ENCODE peak calls at places on chromosomes 6 and 20, in four cellular contexts. One of them, this sample, is unnamed.
A peak's percentile ranks its signal among the peaks of the same experiment; 100 is the strongest.

GRCh38 chr20:63911171-63911570 is 16.2 kb downstream of the DNAJC5 start:
- DNase-seq in IMR-90: peak; percentile 50
- DNase-seq in H1: no peak
- DNase-seq in H9: no peak
- DNase-seq in this sample: no peak

GRCh38 chr20:33127422-33128097 is 40.4 kb upstream of the BPIFA2 start:
- DNase-seq in H9: no peak
- DNase-seq in IMR-90: no peak
- DNase-seq in H1: no peak
- DNase-seq in this sample: peak; percentile 40

GRCh38 chr6:80217799-80218198 is 111.3 kb downstream of the BCKDHB start:
- DNase-seq in H9: no peak
- DNase-seq in IMR-90: no peak
- DNase-seq in H1: no peak
- DNase-seq in this sample: no peak

GRCh38 chr6:20569000-20569610 is 34.8 kb downstream of the CDKAL1 start:
- DNase-seq in H1: no peak
- DNase-seq in IMR-90: peak; percentile 37
- DNase-seq in H9: no peak
- DNase-seq in this sample: peak; percentile 19

GRCh38 chr6:9553002-9553401 is 861.9 kb downstream of the TFAP2A start:
- DNase-seq in H1: no peak
- DNase-seq in IMR-90: no peak
- DNase-seq in H9: no peak
- DNase-seq in this sample: no peak

GRCh38 chr20:49938173-49939163 is 2.3 kb downstream of the RNF114 start:
- DNase-seq in H9: no peak
- DNase-seq in H1: no peak
- DNase-seq in IMR-90: peak; percentile 82
- DNase-seq in this sample: no peak

GRCh38 chr6:19554356-19555225 is 282.6 kb upstream of the ID4 start:
- DNase-seq in H9: no peak
- DNase-seq in IMR-90: no peak
- DNase-seq in H1: no peak
- DNase-seq in this sample: no peak

GRCh38 chr20:51678041-51678697 is 90.0 kb downstream of the ATP9A start:
- DNase-seq in H1: no peak
- DNase-seq in H9: no peak
- DNase-seq in IMR-90: no peak
- DNase-seq in this sample: no peak

GRCh38 chr6:168803874-168804273 is 362.9 kb downstream of the SMOC2 start:
- DNase-seq in IMR-90: no peak
- DNase-seq in H9: no peak
- DNase-seq in H1: no peak
- DNase-seq in this sample: no peak

DNA sequence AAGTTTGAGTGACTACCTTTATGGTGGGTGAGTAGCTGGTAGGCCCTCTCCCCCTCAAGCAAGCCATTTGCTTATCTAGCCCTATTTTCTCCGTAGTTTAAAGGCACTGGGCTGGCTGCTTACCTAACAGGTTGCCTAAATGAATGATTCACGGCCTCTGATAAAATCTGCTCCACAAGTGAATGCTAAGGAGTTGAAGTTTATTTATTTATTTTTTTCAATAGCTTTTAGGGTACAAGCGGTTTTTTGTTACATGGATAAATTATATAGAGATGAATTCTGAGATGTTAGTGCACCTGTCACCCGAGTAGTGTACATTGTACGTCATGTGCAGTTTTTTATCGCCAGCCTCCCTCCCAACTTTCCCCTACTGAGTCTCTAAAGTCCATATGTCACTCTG is 8.3 kb upstream of the CDH26 start:
- DNase-seq in H1: no peak
- DNase-seq in H9: no peak
- DNase-seq in IMR-90: no peak
- DNase-seq in this sample: no peak
- H3K56ac ChIP-seq in H1: no peak overlapping the region
- H3K56ac ChIP-seq in H9: no peak overlapping the region
- H3K56ac ChIP-seq in IMR-90: no peak overlapping the region
- H3K56ac ChIP-seq in this sample: no peak overlapping the region

DNA sequence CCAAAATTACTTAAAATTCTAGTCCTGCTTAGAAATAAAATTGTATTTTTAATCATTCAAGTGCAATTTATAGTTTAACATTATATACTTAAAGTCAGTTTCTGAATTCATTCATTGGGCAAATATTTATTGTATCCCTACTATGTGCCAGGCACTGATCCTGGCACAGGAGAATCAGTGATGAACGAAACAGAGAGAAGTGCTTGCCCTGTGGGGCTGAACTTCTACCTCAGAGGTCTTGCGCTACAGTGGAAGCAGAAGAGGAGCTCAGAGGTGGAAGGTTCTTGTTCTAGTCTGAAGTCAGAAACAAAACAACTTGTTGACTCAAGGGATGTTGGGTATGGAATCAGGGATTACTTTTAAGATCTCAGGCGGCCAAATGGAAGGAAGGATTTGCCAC is 6.0 kb downstream of the CLDN20 start:
- DNase-seq in H9: no peak
- DNase-seq in H1: no peak
- DNase-seq in IMR-90: no peak
- DNase-seq in this sample: no peak
- H3K56ac ChIP-seq in H9: no peak overlapping the region
- H3K56ac ChIP-seq in H1: no peak overlapping the region
- H3K56ac ChIP-seq in IMR-90: no peak overlapping the region
- H3K56ac ChIP-seq in this sample: no peak overlapping the region

GRCh38 chr6:54217018-54217417 is 91.2 kb upstream of the TINAG start:
- DNase-seq in H1: no peak
- DNase-seq in IMR-90: no peak
- DNase-seq in H9: no peak
- DNase-seq in this sample: no peak

DNA sequence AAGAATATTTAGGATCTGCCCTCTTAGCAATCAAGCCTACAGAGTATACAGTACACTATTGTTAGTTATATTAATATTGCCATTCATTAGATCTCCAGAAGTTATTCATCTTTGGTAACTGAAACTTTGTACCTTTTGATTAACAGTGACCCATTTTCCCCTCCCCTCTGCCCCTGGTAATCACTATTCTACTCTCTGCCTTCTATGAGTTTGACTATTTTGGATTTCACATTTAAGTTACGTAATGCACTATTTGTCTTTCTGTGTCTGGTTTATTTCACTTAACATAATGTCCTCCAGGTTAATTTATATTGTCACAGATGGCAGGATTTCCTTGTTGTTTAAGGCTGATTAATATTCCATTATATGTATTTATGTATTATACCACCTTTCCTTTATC is 86.0 kb upstream of the TINAG start:
- DNase-seq in H1: no peak
- DNase-seq in IMR-90: no peak
- DNase-seq in H9: no peak
- DNase-seq in this sample: no peak
- H3K56ac ChIP-seq in H1: no peak overlapping the region
- H3K56ac ChIP-seq in IMR-90: no peak overlapping the region
- H3K56ac ChIP-seq in H9: no peak overlapping the region
- H3K56ac ChIP-seq in this sample: no peak overlapping the region

GRCh38 chr6:3090013-3090412 is 21.7 kb downstream of the RIPK1 start:
- DNase-seq in H1: no peak
- DNase-seq in H9: no peak
- DNase-seq in IMR-90: no peak
- DNase-seq in this sample: no peak
- H3K56ac ChIP-seq in H1: no peak overlapping the region
- H3K56ac ChIP-seq in H9: no peak overlapping the region
- H3K56ac ChIP-seq in IMR-90: no peak overlapping the region
- H3K56ac ChIP-seq in this sample: no peak overlapping the region

DNA sequence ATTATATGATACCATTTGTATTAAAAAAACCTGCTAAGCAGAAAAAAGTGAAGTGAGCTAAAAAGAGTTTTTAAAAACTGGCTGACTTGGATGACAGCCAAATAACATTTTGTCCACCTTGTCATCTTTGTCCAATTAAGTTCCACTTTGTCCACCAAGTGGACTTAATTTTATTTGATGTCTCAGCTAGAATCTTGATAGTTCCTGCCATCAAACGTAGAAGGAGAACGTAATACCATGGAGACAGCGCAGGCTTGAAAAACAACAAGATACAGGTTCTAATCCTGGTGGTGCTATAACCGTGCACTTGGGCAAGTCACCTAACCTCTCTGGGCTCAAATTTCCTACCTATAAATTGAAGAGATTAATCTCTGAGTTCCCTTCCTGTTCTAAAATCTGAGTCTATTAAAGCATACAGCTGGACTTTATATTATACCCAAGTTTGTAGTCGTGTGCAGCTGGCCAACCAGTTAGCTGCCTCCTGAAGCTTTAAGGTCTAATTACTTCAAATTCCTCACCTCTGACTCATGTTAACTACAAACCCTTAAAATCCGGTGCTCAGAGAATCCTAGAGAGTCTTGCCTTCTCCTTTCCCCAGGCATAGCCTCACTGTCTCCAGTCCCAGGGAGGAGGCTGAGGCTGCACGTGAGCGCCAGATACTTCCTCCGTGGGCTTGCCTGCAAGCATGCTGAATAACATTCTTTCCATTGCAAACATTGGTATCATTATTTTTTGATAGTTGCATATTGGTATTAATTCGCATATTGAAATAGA is 16.8 kb downstream of the TMEM244 start:
- DNase-seq in H1: no peak
- DNase-seq in H9: peak; percentile 55
- DNase-seq in IMR-90: peak; percentile 89
- DNase-seq in this sample: peak; percentile 96
- H3K56ac ChIP-seq in H1: no peak overlapping the region
- H3K56ac ChIP-seq in H9: no peak overlapping the region
- H3K56ac ChIP-seq in IMR-90: peak overlapping the region; percentile 24
- H3K56ac ChIP-seq in this sample: no peak overlapping the region

GRCh38 chr20:22503577-22503976 is 80.8 kb downstream of the FOXA2 start:
- DNase-seq in H1: no peak
- DNase-seq in H9: no peak
- DNase-seq in IMR-90: no peak
- DNase-seq in this sample: no peak

GRCh38 chr20:22499475-22500174 is 84.7 kb downstream of the FOXA2 start:
- DNase-seq in H1: no peak
- DNase-seq in H9: no peak
- DNase-seq in IMR-90: no peak
- DNase-seq in this sample: no peak

GRCh38 chr20:22502731-22503191 is 81.6 kb downstream of the FOXA2 start:
- DNase-seq in IMR-90: no peak
- DNase-seq in H1: no peak
- DNase-seq in H9: no peak
- DNase-seq in this sample: peak; percentile 40

GRCh38 chr20:22501566-22502344 is 82.6 kb downstream of the FOXA2 start:
- DNase-seq in H1: no peak
- DNase-seq in IMR-90: no peak
- DNase-seq in H9: no peak
- DNase-seq in this sample: no peak

DNA sequence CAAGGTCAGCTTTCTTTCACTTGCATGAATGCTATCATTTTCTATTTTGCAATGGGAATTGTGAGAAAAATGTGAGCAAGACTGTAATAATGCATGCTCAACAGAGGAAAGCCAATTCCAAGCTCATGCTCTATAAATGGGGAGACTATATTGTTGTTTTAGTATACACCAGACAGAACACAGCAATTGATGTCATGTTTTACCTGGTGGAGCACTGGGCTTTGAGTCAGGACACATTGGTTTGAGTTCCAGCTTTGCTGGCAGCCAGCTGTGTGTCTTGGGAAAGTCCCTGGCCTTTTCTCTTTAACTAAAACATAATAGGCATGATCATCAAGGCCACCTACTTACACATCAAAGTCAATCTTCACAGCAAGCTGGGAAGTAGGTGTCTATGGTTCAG is 83.3 kb downstream of the FOXA2 start:
- DNase-seq in H1: no peak
- DNase-seq in IMR-90: no peak
- DNase-seq in H9: no peak
- DNase-seq in this sample: no peak
- H3K56ac ChIP-seq in H1: no peak overlapping the region
- H3K56ac ChIP-seq in IMR-90: no peak overlapping the region
- H3K56ac ChIP-seq in H9: no peak overlapping the region
- H3K56ac ChIP-seq in this sample: no peak overlapping the region

DNA sequence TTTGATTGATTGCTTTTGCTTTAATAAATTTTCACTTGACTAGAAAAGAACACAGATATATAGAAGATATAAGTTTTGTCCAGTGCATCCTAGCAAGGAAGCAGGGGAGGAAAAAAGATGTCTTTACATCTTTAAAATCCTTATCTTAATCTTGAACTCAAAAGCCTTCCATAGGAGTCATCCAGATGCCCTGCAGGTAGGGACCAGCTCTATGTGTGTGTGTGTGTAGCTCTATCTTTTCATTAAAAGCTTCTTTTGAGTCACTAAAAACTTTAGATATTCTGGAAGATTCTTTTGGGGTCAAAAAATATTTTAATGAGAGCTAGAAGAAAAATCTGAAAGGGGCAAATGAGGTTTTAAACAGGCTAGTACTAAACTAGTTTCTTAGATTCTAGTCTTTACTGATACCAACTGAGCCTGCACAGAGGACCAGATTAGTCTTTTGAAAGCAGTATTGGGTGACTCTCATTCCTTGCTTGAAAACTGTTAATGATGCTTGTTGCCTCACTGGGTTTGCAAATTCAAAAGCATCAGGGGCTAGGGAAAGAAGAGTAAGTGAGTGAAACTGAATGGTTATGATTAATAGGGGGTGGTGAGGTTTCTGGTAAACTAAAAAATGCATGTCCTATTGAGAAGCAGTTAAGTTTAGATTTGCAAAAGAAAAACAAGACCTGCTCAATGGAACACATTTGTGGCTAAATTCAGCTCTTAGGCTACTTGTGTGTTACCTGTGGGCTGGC is 40.6 kb upstream of the JAG1 start:
- DNase-seq in H9: no peak
- DNase-seq in H1: no peak
- DNase-seq in IMR-90: no peak
- DNase-seq in this sample: no peak
- H3K56ac ChIP-seq in H9: no peak overlapping the region
- H3K56ac ChIP-seq in H1: no peak overlapping the region
- H3K56ac ChIP-seq in IMR-90: no peak overlapping the region
- H3K56ac ChIP-seq in this sample: no peak overlapping the region

DNA sequence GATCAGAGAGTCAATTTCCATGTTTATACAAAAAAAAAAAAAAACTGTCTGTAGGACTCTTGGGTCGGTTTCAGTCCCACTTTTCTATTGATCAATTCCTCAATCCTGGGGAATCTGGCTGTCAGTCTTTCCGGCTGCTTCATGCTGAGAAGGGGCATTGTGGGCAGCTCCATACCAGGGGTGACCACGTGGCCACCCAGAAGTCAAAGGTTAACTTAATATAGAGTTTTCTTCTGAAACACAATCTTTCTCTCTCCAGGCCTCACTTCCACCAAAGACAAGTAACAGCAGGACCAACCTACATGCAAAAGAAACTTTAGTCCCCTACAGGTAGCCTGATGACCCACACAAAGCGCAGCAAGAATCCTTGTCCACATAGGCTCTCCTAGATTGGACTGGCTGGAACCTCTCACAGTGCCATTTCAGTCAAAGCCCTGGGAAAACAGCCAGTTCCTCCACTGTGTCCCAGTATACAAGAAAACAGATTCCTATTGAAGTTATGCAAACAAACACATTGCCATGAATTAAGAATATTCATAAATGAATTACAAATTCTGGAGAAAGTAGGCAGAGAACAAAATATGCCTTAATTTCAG is 18.5 kb upstream of the SERPINB9 start:
- DNase-seq in H1: peak; percentile 37
- DNase-seq in H9: peak; percentile 10
- DNase-seq in IMR-90: no peak
- DNase-seq in this sample: no peak
- H3K56ac ChIP-seq in H1: no peak overlapping the region
- H3K56ac ChIP-seq in H9: no peak overlapping the region
- H3K56ac ChIP-seq in IMR-90: no peak overlapping the region
- H3K56ac ChIP-seq in this sample: peak overlapping the region; percentile 66